ENCODE peak calls at places on chromosomes 6 and 20, in eight cellular contexts. One of them, this sample, is unnamed.

GRCh38 chr6:41159415-41160082 is 3.4 kb downstream of the TREM2 start:
- DNase-seq in ACHN: no peak
- DNase-seq in spleen: no peak
- DNase-seq in HL-60: no peak
- DNase-seq in Kasumi-1: no peak
- DNase-seq in ecto neural progenitor cell: no peak
- DNase-seq in stimulated activated naive CD8-positive, alpha-beta T cell treated with anti-CD3 and anti-CD28 coated beads, Interleukin-15, Interleukin-2, amounts not matched to agents 100 U/mL and 50 U/mL, for 24 hours: no peak
- DNase-seq in lower leg skin: no peak
- DNase-seq in this sample: no peak

GRCh38 chr6:150666071-150666470 is 66.4 kb downstream of the PLEKHG1 start:
- DNase-seq in ecto neural progenitor cell: no peak
- DNase-seq in spleen: no peak
- DNase-seq in stimulated activated naive CD8-positive, alpha-beta T cell treated with anti-CD3 and anti-CD28 coated beads, Interleukin-15, Interleukin-2, amounts not matched to agents 100 U/mL and 50 U/mL, for 24 hours: no peak
- DNase-seq in HL-60: no peak
- DNase-seq in Kasumi-1: peak
- DNase-seq in lower leg skin: peak
- DNase-seq in ACHN: no peak
- DNase-seq in this sample: no peak

GRCh38 chr6:71537717-71538116 is 249.1 kb downstream of the OGFRL1 start:
- DNase-seq in HL-60: no peak
- DNase-seq in lower leg skin: no peak
- DNase-seq in spleen: no peak
- DNase-seq in ecto neural progenitor cell: no peak
- DNase-seq in stimulated activated naive CD8-positive, alpha-beta T cell treated with anti-CD3 and anti-CD28 coated beads, Interleukin-15, Interleukin-2, amounts not matched to agents 100 U/mL and 50 U/mL, for 24 hours: no peak
- DNase-seq in Kasumi-1: no peak
- DNase-seq in ACHN: no peak
- DNase-seq in this sample: no peak

GRCh38 chr20:62977613-62978558 is 25.4 kb downstream of the SLC17A9 start:
- DNase-seq in spleen: peak
- DNase-seq in ACHN: no peak
- DNase-seq in ecto neural progenitor cell: no peak
- DNase-seq in Kasumi-1: no peak
- DNase-seq in lower leg skin: no peak
- DNase-seq in HL-60: no peak
- DNase-seq in stimulated activated naive CD8-positive, alpha-beta T cell treated with anti-CD3 and anti-CD28 coated beads, Interleukin-15, Interleukin-2, amounts not matched to agents 100 U/mL and 50 U/mL, for 24 hours: peak
- DNase-seq in this sample: no peak

GRCh38 chr6:157861814-157862213 is 38.8 kb downstream of the SNX9 start:
- DNase-seq in ACHN: peak
- DNase-seq in spleen: no peak
- DNase-seq in ecto neural progenitor cell: no peak
- DNase-seq in stimulated activated naive CD8-positive, alpha-beta T cell treated with anti-CD3 and anti-CD28 coated beads, Interleukin-15, Interleukin-2, amounts not matched to agents 100 U/mL and 50 U/mL, for 24 hours: no peak
- DNase-seq in HL-60: no peak
- DNase-seq in Kasumi-1: no peak
- DNase-seq in lower leg skin: no peak
- DNase-seq in this sample: no peak

GRCh38 chr20:8473459-8473858 is 341.4 kb downstream of the PLCB1 start:
- DNase-seq in spleen: no peak
- DNase-seq in Kasumi-1: no peak
- DNase-seq in stimulated activated naive CD8-positive, alpha-beta T cell treated with anti-CD3 and anti-CD28 coated beads, Interleukin-15, Interleukin-2, amounts not matched to agents 100 U/mL and 50 U/mL, for 24 hours: no peak
- DNase-seq in ecto neural progenitor cell: no peak
- DNase-seq in lower leg skin: no peak
- DNase-seq in ACHN: no peak
- DNase-seq in HL-60: no peak
- DNase-seq in this sample: no peak

GRCh38 chr6:142728367-142728766 is 216.6 kb downstream of the HIVEP2 start:
- DNase-seq in ecto neural progenitor cell: no peak
- DNase-seq in ACHN: no peak
- DNase-seq in HL-60: no peak
- DNase-seq in spleen: no peak
- DNase-seq in lower leg skin: no peak
- DNase-seq in Kasumi-1: no peak
- DNase-seq in stimulated activated naive CD8-positive, alpha-beta T cell treated with anti-CD3 and anti-CD28 coated beads, Interleukin-15, Interleukin-2, amounts not matched to agents 100 U/mL and 50 U/mL, for 24 hours: no peak
- DNase-seq in this sample: no peak

GRCh38 chr20:48584391-48585249 is 243.2 kb downstream of the PREX1 start:
- DNase-seq in Kasumi-1: no peak
- DNase-seq in lower leg skin: no peak
- DNase-seq in HL-60: no peak
- DNase-seq in stimulated activated naive CD8-positive, alpha-beta T cell treated with anti-CD3 and anti-CD28 coated beads, Interleukin-15, Interleukin-2, amounts not matched to agents 100 U/mL and 50 U/mL, for 24 hours: no peak
- DNase-seq in spleen: peak
- DNase-seq in ecto neural progenitor cell: no peak
- DNase-seq in ACHN: no peak
- DNase-seq in this sample: no peak

GRCh38 chr6:3612341-3613041 is 139.0 kb downstream of the PXDC1 start:
- DNase-seq in Kasumi-1: no peak
- DNase-seq in spleen: no peak
- DNase-seq in stimulated activated naive CD8-positive, alpha-beta T cell treated with anti-CD3 and anti-CD28 coated beads, Interleukin-15, Interleukin-2, amounts not matched to agents 100 U/mL and 50 U/mL, for 24 hours: no peak
- DNase-seq in ACHN: peak
- DNase-seq in lower leg skin: peak
- DNase-seq in HL-60: no peak
- DNase-seq in ecto neural progenitor cell: peak
- DNase-seq in this sample: no peak

GRCh38 chr6:116535109-116535508 is 10.4 kb downstream of the TRAPPC3L start:
- DNase-seq in HL-60: no peak
- DNase-seq in spleen: no peak
- DNase-seq in stimulated activated naive CD8-positive, alpha-beta T cell treated with anti-CD3 and anti-CD28 coated beads, Interleukin-15, Interleukin-2, amounts not matched to agents 100 U/mL and 50 U/mL, for 24 hours: no peak
- DNase-seq in lower leg skin: no peak
- DNase-seq in Kasumi-1: no peak
- DNase-seq in ecto neural progenitor cell: no peak
- DNase-seq in ACHN: no peak
- DNase-seq in this sample: no peak

GRCh38 chr6:26054659-26054936 is 32.6 kb upstream of the HFE start:
- DNase-seq in lower leg skin: no peak
- DNase-seq in Kasumi-1: peak
- DNase-seq in ecto neural progenitor cell: no peak
- DNase-seq in HL-60: no peak
- DNase-seq in stimulated activated naive CD8-positive, alpha-beta T cell treated with anti-CD3 and anti-CD28 coated beads, Interleukin-15, Interleukin-2, amounts not matched to agents 100 U/mL and 50 U/mL, for 24 hours: no peak
- DNase-seq in spleen: no peak
- DNase-seq in ACHN: no peak
- DNase-seq in this sample: no peak

GRCh38 chr6:91144161-91144560 is 557.3 kb upstream of the MAP3K7 start:
- DNase-seq in ACHN: no peak
- DNase-seq in spleen: no peak
- DNase-seq in Kasumi-1: no peak
- DNase-seq in stimulated activated naive CD8-positive, alpha-beta T cell treated with anti-CD3 and anti-CD28 coated beads, Interleukin-15, Interleukin-2, amounts not matched to agents 100 U/mL and 50 U/mL, for 24 hours: no peak
- DNase-seq in lower leg skin: no peak
- DNase-seq in HL-60: no peak
- DNase-seq in ecto neural progenitor cell: no peak
- DNase-seq in this sample: no peak

GRCh38 chr6:142323377-142323776 is 21.6 kb downstream of the ADGRG6 start:
- DNase-seq in lower leg skin: no peak
- DNase-seq in Kasumi-1: no peak
- DNase-seq in ecto neural progenitor cell: no peak
- DNase-seq in spleen: no peak
- DNase-seq in HL-60: no peak
- DNase-seq in stimulated activated naive CD8-positive, alpha-beta T cell treated with anti-CD3 and anti-CD28 coated beads, Interleukin-15, Interleukin-2, amounts not matched to agents 100 U/mL and 50 U/mL, for 24 hours: no peak
- DNase-seq in ACHN: no peak
- DNase-seq in this sample: no peak

GRCh38 chr6:61203966-61204496 is 1082.0 kb downstream of the KHDRBS2 start:
- DNase-seq in ecto neural progenitor cell: no peak
- DNase-seq in HL-60: no peak
- DNase-seq in stimulated activated naive CD8-positive, alpha-beta T cell treated with anti-CD3 and anti-CD28 coated beads, Interleukin-15, Interleukin-2, amounts not matched to agents 100 U/mL and 50 U/mL, for 24 hours: no peak
- DNase-seq in spleen: no peak
- DNase-seq in ACHN: no peak
- DNase-seq in Kasumi-1: no peak
- DNase-seq in lower leg skin: no peak
- DNase-seq in this sample: no peak

GRCh38 chr6:112936476-112936875 is 589.3 kb downstream of the RFPL4B start:
- DNase-seq in ACHN: no peak
- DNase-seq in HL-60: no peak
- DNase-seq in stimulated activated naive CD8-positive, alpha-beta T cell treated with anti-CD3 and anti-CD28 coated beads, Interleukin-15, Interleukin-2, amounts not matched to agents 100 U/mL and 50 U/mL, for 24 hours: no peak
- DNase-seq in ecto neural progenitor cell: no peak
- DNase-seq in spleen: no peak
- DNase-seq in lower leg skin: no peak
- DNase-seq in Kasumi-1: no peak
- DNase-seq in this sample: no peak

GRCh38 chr6:167952512-167952859 is 45.0 kb upstream of the KIF25 start:
- DNase-seq in spleen: no peak
- DNase-seq in ecto neural progenitor cell: no peak
- DNase-seq in ACHN: no peak
- DNase-seq in HL-60: no peak
- DNase-seq in lower leg skin: no peak
- DNase-seq in stimulated activated naive CD8-positive, alpha-beta T cell treated with anti-CD3 and anti-CD28 coated beads, Interleukin-15, Interleukin-2, amounts not matched to agents 100 U/mL and 50 U/mL, for 24 hours: no peak
- DNase-seq in Kasumi-1: peak
- DNase-seq in this sample: no peak

GRCh38 chr20:58044286-58044685 is 184.2 kb downstream of the ANKRD60 start:
- DNase-seq in stimulated activated naive CD8-positive, alpha-beta T cell treated with anti-CD3 and anti-CD28 coated beads, Interleukin-15, Interleukin-2, amounts not matched to agents 100 U/mL and 50 U/mL, for 24 hours: no peak
- DNase-seq in lower leg skin: no peak
- DNase-seq in Kasumi-1: no peak
- DNase-seq in spleen: no peak
- DNase-seq in ACHN: no peak
- DNase-seq in HL-60: no peak
- DNase-seq in ecto neural progenitor cell: no peak
- DNase-seq in this sample: peak

GRCh38 chr6:3628143-3628840 is 123.2 kb downstream of the PXDC1 start:
- DNase-seq in HL-60: no peak
- DNase-seq in stimulated activated naive CD8-positive, alpha-beta T cell treated with anti-CD3 and anti-CD28 coated beads, Interleukin-15, Interleukin-2, amounts not matched to agents 100 U/mL and 50 U/mL, for 24 hours: no peak
- DNase-seq in spleen: no peak
- DNase-seq in ACHN: no peak
- DNase-seq in Kasumi-1: peak
- DNase-seq in ecto neural progenitor cell: no peak
- DNase-seq in lower leg skin: no peak
- DNase-seq in this sample: no peak

GRCh38 chr20:36791862-36792261 is 18.3 kb upstream of the DSN1 start:
- DNase-seq in ecto neural progenitor cell: no peak
- DNase-seq in spleen: no peak
- DNase-seq in HL-60: no peak
- DNase-seq in Kasumi-1: no peak
- DNase-seq in ACHN: no peak
- DNase-seq in lower leg skin: no peak
- DNase-seq in stimulated activated naive CD8-positive, alpha-beta T cell treated with anti-CD3 and anti-CD28 coated beads, Interleukin-15, Interleukin-2, amounts not matched to agents 100 U/mL and 50 U/mL, for 24 hours: no peak
- DNase-seq in this sample: no peak

GRCh38 chr20:57663241-57663640 is 43.0 kb upstream of the ZBP1 start:
- DNase-seq in Kasumi-1: no peak
- DNase-seq in lower leg skin: no peak
- DNase-seq in ecto neural progenitor cell: no peak
- DNase-seq in stimulated activated naive CD8-positive, alpha-beta T cell treated with anti-CD3 and anti-CD28 coated beads, Interleukin-15, Interleukin-2, amounts not matched to agents 100 U/mL and 50 U/mL, for 24 hours: no peak
- DNase-seq in spleen: peak
- DNase-seq in ACHN: no peak
- DNase-seq in HL-60: no peak
- DNase-seq in this sample: peak

GRCh38 chr6:67630146-67630545 is 1004.9 kb upstream of the ADGRB3 start:
- DNase-seq in stimulated activated naive CD8-positive, alpha-beta T cell treated with anti-CD3 and anti-CD28 coated beads, Interleukin-15, Interleukin-2, amounts not matched to agents 100 U/mL and 50 U/mL, for 24 hours: no peak
- DNase-seq in Kasumi-1: peak
- DNase-seq in lower leg skin: no peak
- DNase-seq in ACHN: no peak
- DNase-seq in HL-60: peak
- DNase-seq in spleen: no peak
- DNase-seq in ecto neural progenitor cell: no peak
- DNase-seq in this sample: no peak

GRCh38 chr20:33568378-33569289 is 78.7 kb downstream of the CBFA2T2 start:
- DNase-seq in spleen: no peak
- DNase-seq in ecto neural progenitor cell: peak
- DNase-seq in ACHN: no peak
- DNase-seq in Kasumi-1: no peak
- DNase-seq in HL-60: no peak
- DNase-seq in stimulated activated naive CD8-positive, alpha-beta T cell treated with anti-CD3 and anti-CD28 coated beads, Interleukin-15, Interleukin-2, amounts not matched to agents 100 U/mL and 50 U/mL, for 24 hours: no peak
- DNase-seq in lower leg skin: peak
- DNase-seq in this sample: peak

GRCh38 chr6:78947529-78947928 is 80.2 kb downstream of the IRAK1BP1 start:
- DNase-seq in HL-60: no peak
- DNase-seq in Kasumi-1: no peak
- DNase-seq in lower leg skin: no peak
- DNase-seq in ACHN: no peak
- DNase-seq in stimulated activated naive CD8-positive, alpha-beta T cell treated with anti-CD3 and anti-CD28 coated beads, Interleukin-15, Interleukin-2, amounts not matched to agents 100 U/mL and 50 U/mL, for 24 hours: no peak
- DNase-seq in spleen: no peak
- DNase-seq in ecto neural progenitor cell: no peak
- DNase-seq in this sample: no peak

GRCh38 chr20:37390891-37391525 is 45.1 kb downstream of the SRC start:
- DNase-seq in spleen: peak
- DNase-seq in ACHN: no peak
- DNase-seq in lower leg skin: no peak
- DNase-seq in stimulated activated naive CD8-positive, alpha-beta T cell treated with anti-CD3 and anti-CD28 coated beads, Interleukin-15, Interleukin-2, amounts not matched to agents 100 U/mL and 50 U/mL, for 24 hours: no peak
- DNase-seq in ecto neural progenitor cell: peak
- DNase-seq in Kasumi-1: no peak
- DNase-seq in HL-60: no peak
- DNase-seq in this sample: no peak

GRCh38 chr6:144265390-144265789 is 19.7 kb upstream of the UTRN start:
- DNase-seq in spleen: no peak
- DNase-seq in ecto neural progenitor cell: no peak
- DNase-seq in ACHN: peak
- DNase-seq in HL-60: no peak
- DNase-seq in stimulated activated naive CD8-positive, alpha-beta T cell treated with anti-CD3 and anti-CD28 coated beads, Interleukin-15, Interleukin-2, amounts not matched to agents 100 U/mL and 50 U/mL, for 24 hours: no peak
- DNase-seq in Kasumi-1: no peak
- DNase-seq in lower leg skin: no peak
- DNase-seq in this sample: no peak

GRCh38 chr6:135176464-135176863 is 4.6 kb upstream of the MYB start:
- DNase-seq in stimulated activated naive CD8-positive, alpha-beta T cell treated with anti-CD3 and anti-CD28 coated beads, Interleukin-15, Interleukin-2, amounts not matched to agents 100 U/mL and 50 U/mL, for 24 hours: no peak
- DNase-seq in lower leg skin: no peak
- DNase-seq in ACHN: no peak
- DNase-seq in HL-60: no peak
- DNase-seq in ecto neural progenitor cell: no peak
- DNase-seq in spleen: no peak
- DNase-seq in Kasumi-1: peak
- DNase-seq in this sample: no peak

GRCh38 chr6:29770286-29770685 is 47.1 kb downstream of the HLA-F start:
- DNase-seq in ecto neural progenitor cell: no peak
- DNase-seq in ACHN: no peak
- DNase-seq in Kasumi-1: no peak
- DNase-seq in stimulated activated naive CD8-positive, alpha-beta T cell treated with anti-CD3 and anti-CD28 coated beads, Interleukin-15, Interleukin-2, amounts not matched to agents 100 U/mL and 50 U/mL, for 24 hours: no peak
- DNase-seq in lower leg skin: no peak
- DNase-seq in HL-60: no peak
- DNase-seq in spleen: no peak
- DNase-seq in this sample: no peak

GRCh38 chr20:16171180-16171579 is 402.1 kb downstream of the KIF16B start:
- DNase-seq in ecto neural progenitor cell: no peak
- DNase-seq in spleen: no peak
- DNase-seq in HL-60: no peak
- DNase-seq in Kasumi-1: no peak
- DNase-seq in lower leg skin: no peak
- DNase-seq in ACHN: no peak
- DNase-seq in stimulated activated naive CD8-positive, alpha-beta T cell treated with anti-CD3 and anti-CD28 coated beads, Interleukin-15, Interleukin-2, amounts not matched to agents 100 U/mL and 50 U/mL, for 24 hours: no peak
- DNase-seq in this sample: no peak

GRCh38 chr20:32742322-32743236 is 688 bp downstream of the COMMD7 start:
- DNase-seq in spleen: peak
- DNase-seq in HL-60: no peak
- DNase-seq in stimulated activated naive CD8-positive, alpha-beta T cell treated with anti-CD3 and anti-CD28 coated beads, Interleukin-15, Interleukin-2, amounts not matched to agents 100 U/mL and 50 U/mL, for 24 hours: peak
- DNase-seq in lower leg skin: no peak
- DNase-seq in Kasumi-1: no peak
- DNase-seq in ecto neural progenitor cell: no peak
- DNase-seq in ACHN: no peak
- DNase-seq in this sample: peak

GRCh38 chr6:124765314-124765713 is 196.9 kb upstream of the RNF217 start:
- DNase-seq in stimulated activated naive CD8-positive, alpha-beta T cell treated with anti-CD3 and anti-CD28 coated beads, Interleukin-15, Interleukin-2, amounts not matched to agents 100 U/mL and 50 U/mL, for 24 hours: no peak
- DNase-seq in ACHN: no peak
- DNase-seq in Kasumi-1: no peak
- DNase-seq in lower leg skin: no peak
- DNase-seq in spleen: no peak
- DNase-seq in ecto neural progenitor cell: no peak
- DNase-seq in HL-60: no peak
- DNase-seq in this sample: no peak

GRCh38 chr6:99241905-99242534 is 107.5 kb downstream of the FAXC start:
- DNase-seq in HL-60: no peak
- DNase-seq in ACHN: peak
- DNase-seq in stimulated activated naive CD8-positive, alpha-beta T cell treated with anti-CD3 and anti-CD28 coated beads, Interleukin-15, Interleukin-2, amounts not matched to agents 100 U/mL and 50 U/mL, for 24 hours: no peak
- DNase-seq in spleen: no peak
- DNase-seq in lower leg skin: no peak
- DNase-seq in Kasumi-1: peak
- DNase-seq in ecto neural progenitor cell: no peak
- DNase-seq in this sample: peak

GRCh38 chr20:64101731-64102621 is 5.4 kb downstream of the NPBWR2 start:
- DNase-seq in stimulated activated naive CD8-positive, alpha-beta T cell treated with anti-CD3 and anti-CD28 coated beads, Interleukin-15, Interleukin-2, amounts not matched to agents 100 U/mL and 50 U/mL, for 24 hours: peak
- DNase-seq in ecto neural progenitor cell: peak
- DNase-seq in HL-60: no peak
- DNase-seq in lower leg skin: no peak
- DNase-seq in ACHN: peak
- DNase-seq in Kasumi-1: peak
- DNase-seq in spleen: peak
- DNase-seq in this sample: peak

This sample was measured in glutamatergic neuron.